ENCODE peak calls at places on chromosomes 16 and 17, in eight cellular contexts. B, M, K, R, U, Z, G and X are unnamed samples.

GRCh38 chr16:14564881-14565687 is 65.0 kb downstream of the PARN start:
- DNase-seq in B (no peak), M (peak; percentile 65), K (no peak), R (no peak), U (no peak), Z (peak; percentile 14), G (no peak), X (no peak)

GRCh38 chr16:23428351-23428750 is 24.6 kb downstream of the COG7 start:
- DNase-seq in B (no peak), M (peak; percentile 10), K (no peak), R (no peak), U (no peak), Z (no peak), G (no peak), X (no peak)

GRCh38 chr16:17432902-17433576 is 37.7 kb downstream of the XYLT1 start:
- DNase-seq in B (no peak), M (no peak), K (no peak), R (no peak), U (no peak), Z (peak; percentile 45), G (no peak), X (no peak)

GRCh38 chr17:82502207-82502606 is 17.3 kb upstream of the FOXK2 start:
- DNase-seq in B (no peak), M (no peak), K (no peak), R (no peak), U (no peak), Z (peak; percentile 45), G (no peak), X (no peak)

GRCh38 chr17:17748604-17749003 is 67.3 kb downstream of the RAI1 start:
- DNase-seq in B (no peak), M (no peak), K (no peak), R (no peak), U (no peak), Z (no peak), G (no peak), X (no peak)

GRCh38 chr16:3858809-3859208 is 21.7 kb downstream of the CREBBP start:
- DNase-seq in B (no peak), M (no peak), K (no peak), R (no peak), U (no peak), Z (no peak), G (no peak), X (no peak)

GRCh38 chr17:15409721-15410247 is 57.6 kb downstream of the CDRT4 start:
- DNase-seq in B (peak; percentile 21), M (peak; percentile 84), K (no peak), R (no peak), U (peak; percentile 60), Z (peak; percentile 98), G (peak; percentile 82), X (no peak)

GRCh38 chr16:85119333-85120005 is 7.2 kb upstream of the CIBAR2 start:
- DNase-seq in B (no peak), M (no peak), K (no peak), R (no peak), U (no peak), Z (no peak), G (no peak), X (peak; percentile 10)

GRCh38 chr17:39543176-39543575 is 64.5 kb downstream of the NEUROD2 start:
- DNase-seq in B (no peak), M (no peak), K (no peak), R (no peak), U (no peak), Z (no peak), G (no peak), X (no peak)

GRCh38 chr16:73753931-73754330 is 542.7 kb upstream of the PSMD7 start:
- DNase-seq in B (no peak), M (no peak), K (no peak), R (no peak), U (no peak), Z (no peak), G (no peak), X (no peak)

GRCh38 chr16:84791088-84791487 is 28.7 kb upstream of the CRISPLD2 start:
- DNase-seq in B (no peak), M (no peak), K (no peak), R (no peak), U (no peak), Z (peak; percentile 28), G (no peak), X (no peak)

GRCh38 chr17:46742539-46743270 is 75.8 kb downstream of the WNT3 start:
- DNase-seq in B (no peak), M (peak; percentile 93), K (peak; percentile 57), R (no peak), U (no peak), Z (peak; percentile 93), G (no peak), X (no peak)

GRCh38 chr17:31269597-31269996 is 27.4 kb downstream of the OMG start:
- DNase-seq in B (no peak), M (peak; percentile 85), K (peak; percentile 32), R (no peak), U (no peak), Z (peak; percentile 97), G (no peak), X (no peak)

GRCh38 chr16:81752876-81753227 is 26.2 kb upstream of the PLCG2 start:
- DNase-seq in B (no peak), M (no peak), K (no peak), R (no peak), U (no peak), Z (no peak), G (no peak), X (no peak)

GRCh38 chr17:7969434-7969833 is 33.0 kb upstream of the GUCY2D start:
- DNase-seq in B (no peak), M (no peak), K (no peak), R (no peak), U (no peak), Z (no peak), G (no peak), X (no peak)

GRCh38 chr16:81493755-81494433 is 49.3 kb downstream of the CMIP start:
- DNase-seq in B (peak; percentile 71), M (peak; percentile 93), K (peak; percentile 83), R (peak; percentile 24), U (no peak), Z (peak; percentile 94), G (peak; percentile 68), X (no peak)

GRCh38 chr16:15963307-15963910 is 14.0 kb downstream of the ABCC1 start:
- DNase-seq in B (no peak), M (no peak), K (no peak), R (no peak), U (no peak), Z (no peak), G (no peak), X (no peak)

GRCh38 chr17:78144736-78145641 is 1.2 kb upstream of the C17orf99 start:
- DNase-seq in B (peak; percentile 54), M (peak; percentile 65), K (no peak), R (no peak), U (peak; percentile 78), Z (no peak), G (peak; percentile 80), X (no peak)

GRCh38 chr17:78146471-78146869 is 285 bp downstream of the C17orf99 start:
- DNase-seq in B (peak; percentile 12), M (no peak), K (no peak), R (no peak), U (no peak), Z (no peak), G (no peak), X (no peak)

GRCh38 chr17:78142113-78142861 is 3.9 kb upstream of the C17orf99 start:
- DNase-seq in B (peak; percentile 78), M (peak; percentile 100), K (peak; percentile 97), R (no peak), U (no peak), Z (peak; percentile 81), G (no peak), X (no peak)

GRCh38 chr17:78143214-78144145 is 2.7 kb upstream of the C17orf99 start:
- DNase-seq in B (no peak), M (no peak), K (no peak), R (no peak), U (no peak), Z (no peak), G (no peak), X (no peak)

DNA sequence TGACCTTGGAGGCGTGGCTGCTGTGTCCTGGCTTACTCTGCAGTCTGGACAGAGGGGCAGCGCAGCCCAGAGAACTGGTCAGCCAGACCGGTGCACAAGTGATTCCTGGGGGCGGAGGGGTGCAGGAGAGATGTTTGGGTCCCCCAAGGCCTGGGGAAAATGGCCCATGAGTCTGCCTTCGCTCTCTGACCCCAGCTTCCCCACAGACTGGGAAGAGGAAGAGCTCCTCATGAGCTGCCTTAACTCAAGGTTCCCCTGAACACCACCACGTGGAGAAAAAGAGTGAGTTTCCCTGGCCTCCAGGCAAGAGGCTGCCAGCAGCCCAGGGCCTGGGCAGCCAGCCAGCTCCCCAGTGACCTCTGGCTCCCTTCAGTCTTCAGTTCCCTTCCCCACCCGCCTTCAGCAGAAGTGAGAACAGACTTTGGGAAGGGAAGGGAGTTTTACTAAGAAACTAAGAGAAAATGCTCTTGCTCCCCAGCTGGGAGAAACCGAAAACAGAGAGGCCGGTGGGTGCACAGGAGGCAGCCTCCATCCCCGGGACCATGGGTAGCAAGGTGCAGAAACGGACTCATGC is 2.0 kb upstream of the C17orf99 start:
- DNase-seq in B (peak; percentile 87), M (peak; percentile 89), K (no peak), R (peak; percentile 88), U (peak; percentile 86), Z (peak; percentile 76), G (peak; percentile 94), X (no peak)
- TF ChIP-seq CTCF in B (no peak), M (peak; percentile 20), K (no peak), R (no peak), U (no peak), Z (peak; percentile 3), G (no peak), X (no peak)

DNA sequence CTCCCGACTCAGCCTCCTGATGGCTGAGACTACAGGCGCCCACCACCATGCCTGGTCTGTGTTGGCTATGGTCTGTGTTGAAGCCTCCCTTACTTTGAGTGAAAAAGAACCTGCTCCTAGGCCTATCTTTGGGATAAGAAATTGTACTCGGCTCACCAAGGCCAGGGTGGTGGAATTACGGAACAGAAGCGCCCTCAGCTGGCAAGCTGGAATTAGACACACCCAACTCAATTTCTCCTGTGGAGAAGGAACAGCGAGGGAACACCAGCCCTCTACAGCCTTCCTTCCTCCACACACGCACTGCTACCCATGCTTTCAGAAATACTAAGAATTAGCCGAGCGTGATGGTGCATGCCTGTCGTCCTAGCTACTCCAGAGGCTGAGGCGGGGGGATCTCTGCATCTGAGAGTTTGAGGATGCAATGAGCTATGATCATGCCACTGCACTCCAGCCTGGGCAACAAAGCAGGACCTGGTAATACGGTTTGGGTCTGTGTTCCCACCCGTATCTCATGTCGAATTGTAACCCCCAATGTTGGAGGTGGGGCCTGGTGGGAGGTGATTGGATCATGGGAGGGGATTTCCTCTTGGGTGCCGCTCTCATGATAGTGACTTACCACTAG is 40.1 kb upstream of the RBBP6 start:
- DNase-seq in B (peak; percentile 30), M (peak; percentile 56), K (peak; percentile 37), R (no peak), U (peak; percentile 55), Z (peak; percentile 11), G (no peak), X (no peak)
- TF ChIP-seq CTCF in B (peak; percentile 7), M (peak; percentile 71), K (peak; percentile 68), R (no peak), U (peak; percentile 22), Z (peak; percentile 50), G (peak; percentile 22), X (no peak)

GRCh38 chr16:57749872-57750452 is 14.4 kb downstream of the KATNB1 start:
- DNase-seq in B (no peak), M (no peak), K (no peak), R (no peak), U (no peak), Z (no peak), G (no peak), X (no peak)
- TF ChIP-seq CTCF in B (no peak), M (no peak), K (no peak), R (no peak), U (no peak), Z (no peak), G (no peak), X (no peak)

GRCh38 chr17:76153640-76154039 is 12.6 kb upstream of the FOXJ1 start:
- DNase-seq in B (no peak), M (no peak), K (no peak), R (peak; percentile 19), U (peak; percentile 57), Z (peak; percentile 12), G (no peak), X (peak; percentile 43)
- TF ChIP-seq CTCF in B (peak; percentile 11), M (no peak), K (no peak), R (no peak), U (no peak), Z (peak; percentile 34), G (no peak), X (no peak)